ENCODE peak calls at places on chromosomes 1 and 21, in ten cellular contexts. One of them, this sample, is unnamed.

GRCh38 chr1:111656093-111657017 is 36.8 kb downstream of the RAP1A start:
- DNase-seq in prostate gland: peak; percentile 14
- DNase-seq in sigmoid colon: no peak
- DNase-seq in transverse colon: peak; percentile 26
- DNase-seq in stomach: no peak
- DNase-seq in H1: no peak
- DNase-seq in breast epithelium: no peak
- DNase-seq in HCT116: peak; percentile 57
- DNase-seq in GM12878: no peak
- DNase-seq in HepG2: peak; percentile 49
- DNase-seq in this sample: no peak

GRCh38 chr21:45011911-45012660 is 62.3 kb upstream of the ADARB1 start:
- DNase-seq in stomach: no peak
- DNase-seq in H1: peak; percentile 82
- DNase-seq in sigmoid colon: peak; percentile 64
- DNase-seq in breast epithelium: peak; percentile 84
- DNase-seq in transverse colon: peak; percentile 19
- DNase-seq in HepG2: peak; percentile 95
- DNase-seq in prostate gland: no peak
- DNase-seq in GM12878: no peak
- DNase-seq in HCT116: peak; percentile 65
- DNase-seq in this sample: no peak

GRCh38 chr1:226778657-226779058 is 39.6 kb upstream of the ITPKB start:
- DNase-seq in H1: no peak
- DNase-seq in stomach: peak; percentile 29
- DNase-seq in breast epithelium: peak; percentile 69
- DNase-seq in GM12878: no peak
- DNase-seq in sigmoid colon: peak; percentile 86
- DNase-seq in prostate gland: peak; percentile 71
- DNase-seq in HCT116: no peak
- DNase-seq in HepG2: no peak
- DNase-seq in transverse colon: peak; percentile 51
- DNase-seq in this sample: no peak

GRCh38 chr1:88519156-88519555 is 164.9 kb upstream of the PKN2 start:
- DNase-seq in transverse colon: no peak
- DNase-seq in GM12878: no peak
- DNase-seq in HepG2: no peak
- DNase-seq in breast epithelium: no peak
- DNase-seq in H1: no peak
- DNase-seq in stomach: no peak
- DNase-seq in sigmoid colon: no peak
- DNase-seq in HCT116: no peak
- DNase-seq in prostate gland: no peak
- DNase-seq in this sample: no peak

GRCh38 chr1:201171063-201172036 is 17.1 kb upstream of the TMEM9 start:
- DNase-seq in breast epithelium: no peak
- DNase-seq in sigmoid colon: no peak
- DNase-seq in HepG2: peak; percentile 65
- DNase-seq in GM12878: no peak
- DNase-seq in prostate gland: no peak
- DNase-seq in H1: no peak
- DNase-seq in transverse colon: peak; percentile 45
- DNase-seq in HCT116: peak; percentile 46
- DNase-seq in stomach: peak; percentile 31
- DNase-seq in this sample: peak; percentile 62

GRCh38 chr1:7476861-7477534 is 294.1 kb upstream of the VAMP3 start:
- DNase-seq in breast epithelium: no peak
- DNase-seq in H1: no peak
- DNase-seq in HCT116: no peak
- DNase-seq in transverse colon: no peak
- DNase-seq in stomach: no peak
- DNase-seq in prostate gland: no peak
- DNase-seq in GM12878: no peak
- DNase-seq in sigmoid colon: no peak
- DNase-seq in HepG2: no peak
- DNase-seq in this sample: no peak

GRCh38 chr1:99004270-99005141 is at the start of gene PLPPR5:
- DNase-seq in H1: peak; percentile 75
- DNase-seq in HCT116: no peak
- DNase-seq in stomach: no peak
- DNase-seq in GM12878: no peak
- DNase-seq in prostate gland: no peak
- DNase-seq in sigmoid colon: no peak
- DNase-seq in transverse colon: no peak
- DNase-seq in HepG2: no peak
- DNase-seq in breast epithelium: no peak
- DNase-seq in this sample: no peak

GRCh38 chr1:66265268-66265667 is 268.7 kb upstream of the SGIP1 start:
- DNase-seq in breast epithelium: no peak
- DNase-seq in sigmoid colon: no peak
- DNase-seq in prostate gland: no peak
- DNase-seq in HepG2: no peak
- DNase-seq in stomach: no peak
- DNase-seq in transverse colon: no peak
- DNase-seq in GM12878: no peak
- DNase-seq in H1: no peak
- DNase-seq in HCT116: no peak
- DNase-seq in this sample: no peak

GRCh38 chr1:32496127-32496526 is 31.3 kb downstream of the ZBTB8B start:
- DNase-seq in HCT116: no peak
- DNase-seq in transverse colon: no peak
- DNase-seq in HepG2: no peak
- DNase-seq in sigmoid colon: no peak
- DNase-seq in stomach: no peak
- DNase-seq in prostate gland: peak; percentile 19
- DNase-seq in H1: no peak
- DNase-seq in breast epithelium: no peak
- DNase-seq in GM12878: no peak
- DNase-seq in this sample: no peak
- TF ChIP-seq POLR2AphosphoS5 in HCT116: no peak
- TF ChIP-seq POLR2AphosphoS5 in transverse colon: peak; percentile 13
- TF ChIP-seq POLR2AphosphoS5 in HepG2: no peak
- TF ChIP-seq POLR2AphosphoS5 in sigmoid colon: peak; percentile 61
- TF ChIP-seq POLR2AphosphoS5 in stomach: no peak
- TF ChIP-seq POLR2AphosphoS5 in prostate gland: peak; percentile 72
- TF ChIP-seq POLR2AphosphoS5 in H1: no peak
- TF ChIP-seq POLR2AphosphoS5 in breast epithelium: no peak
- TF ChIP-seq POLR2AphosphoS5 in GM12878: no peak
- TF ChIP-seq POLR2AphosphoS5 in this sample: no peak

GRCh38 chr1:216555653-216556052 is 132.4 kb upstream of the USH2A start:
- DNase-seq in GM12878: no peak
- DNase-seq in prostate gland: no peak
- DNase-seq in HCT116: no peak
- DNase-seq in stomach: no peak
- DNase-seq in H1: no peak
- DNase-seq in HepG2: no peak
- DNase-seq in transverse colon: no peak
- DNase-seq in sigmoid colon: no peak
- DNase-seq in breast epithelium: no peak
- DNase-seq in this sample: no peak

GRCh38 chr1:216563096-216563495 is 139.8 kb upstream of the USH2A start:
- DNase-seq in HepG2: no peak
- DNase-seq in prostate gland: no peak
- DNase-seq in H1: no peak
- DNase-seq in GM12878: no peak
- DNase-seq in stomach: no peak
- DNase-seq in transverse colon: no peak
- DNase-seq in HCT116: no peak
- DNase-seq in breast epithelium: no peak
- DNase-seq in sigmoid colon: no peak
- DNase-seq in this sample: no peak

GRCh38 chr1:216560527-216560926 is 137.3 kb upstream of the USH2A start:
- DNase-seq in transverse colon: no peak
- DNase-seq in H1: no peak
- DNase-seq in stomach: peak; percentile 30
- DNase-seq in sigmoid colon: no peak
- DNase-seq in HepG2: no peak
- DNase-seq in HCT116: no peak
- DNase-seq in GM12878: no peak
- DNase-seq in breast epithelium: no peak
- DNase-seq in prostate gland: no peak
- DNase-seq in this sample: no peak

GRCh38 chr1:216562383-216562782 is 139.1 kb upstream of the USH2A start:
- DNase-seq in prostate gland: no peak
- DNase-seq in breast epithelium: no peak
- DNase-seq in stomach: no peak
- DNase-seq in HepG2: no peak
- DNase-seq in GM12878: no peak
- DNase-seq in transverse colon: no peak
- DNase-seq in H1: no peak
- DNase-seq in HCT116: no peak
- DNase-seq in sigmoid colon: no peak
- DNase-seq in this sample: no peak

GRCh38 chr1:216559359-216559758 is 136.1 kb upstream of the USH2A start:
- DNase-seq in H1: no peak
- DNase-seq in GM12878: no peak
- DNase-seq in HepG2: no peak
- DNase-seq in breast epithelium: no peak
- DNase-seq in stomach: no peak
- DNase-seq in transverse colon: no peak
- DNase-seq in prostate gland: no peak
- DNase-seq in sigmoid colon: no peak
- DNase-seq in HCT116: no peak
- DNase-seq in this sample: no peak
- H3K4me1 ChIP-seq in H1: no peaks in the 10 kb centered on the region
- H3K4me1 ChIP-seq in GM12878: no peaks in the 10 kb centered on the region
- H3K4me1 ChIP-seq in HepG2: no peaks in the 10 kb centered on the region
- H3K4me1 ChIP-seq in breast epithelium: no peaks in the 10 kb centered on the region
- H3K4me1 ChIP-seq in stomach: no peaks in the 10 kb centered on the region
- H3K4me1 ChIP-seq in transverse colon: no peaks in the 10 kb centered on the region
- H3K4me1 ChIP-seq in prostate gland: no peaks in the 10 kb centered on the region
- H3K4me1 ChIP-seq in sigmoid colon: no peaks in the 10 kb centered on the region
- H3K4me1 ChIP-seq in HCT116: no peaks in the 10 kb centered on the region
- H3K4me1 ChIP-seq in this sample: no peaks in the 10 kb centered on the region

GRCh38 chr21:15430023-15430422 is 299.8 kb upstream of the USP25 start:
- DNase-seq in HCT116: no peak
- DNase-seq in GM12878: no peak
- DNase-seq in HepG2: no peak
- DNase-seq in sigmoid colon: no peak
- DNase-seq in H1: no peak
- DNase-seq in transverse colon: no peak
- DNase-seq in prostate gland: no peak
- DNase-seq in breast epithelium: no peak
- DNase-seq in stomach: no peak
- DNase-seq in this sample: no peak

GRCh38 chr21:15430577-15430976 is 299.2 kb upstream of the USP25 start:
- DNase-seq in H1: no peak
- DNase-seq in sigmoid colon: no peak
- DNase-seq in stomach: no peak
- DNase-seq in GM12878: no peak
- DNase-seq in breast epithelium: no peak
- DNase-seq in prostate gland: no peak
- DNase-seq in HepG2: no peak
- DNase-seq in HCT116: no peak
- DNase-seq in transverse colon: no peak
- DNase-seq in this sample: no peak

GRCh38 chr21:15433091-15433490 is 296.7 kb upstream of the USP25 start:
- DNase-seq in HCT116: no peak
- DNase-seq in prostate gland: no peak
- DNase-seq in GM12878: no peak
- DNase-seq in sigmoid colon: no peak
- DNase-seq in H1: no peak
- DNase-seq in stomach: no peak
- DNase-seq in HepG2: no peak
- DNase-seq in breast epithelium: no peak
- DNase-seq in transverse colon: no peak
- DNase-seq in this sample: no peak

GRCh38 chr21:15434185-15434905 is 295.4 kb upstream of the USP25 start:
- DNase-seq in stomach: no peak
- DNase-seq in breast epithelium: no peak
- DNase-seq in H1: no peak
- DNase-seq in HepG2: no peak
- DNase-seq in transverse colon: no peak
- DNase-seq in HCT116: no peak
- DNase-seq in sigmoid colon: no peak
- DNase-seq in prostate gland: no peak
- DNase-seq in GM12878: no peak
- DNase-seq in this sample: no peak

DNA sequence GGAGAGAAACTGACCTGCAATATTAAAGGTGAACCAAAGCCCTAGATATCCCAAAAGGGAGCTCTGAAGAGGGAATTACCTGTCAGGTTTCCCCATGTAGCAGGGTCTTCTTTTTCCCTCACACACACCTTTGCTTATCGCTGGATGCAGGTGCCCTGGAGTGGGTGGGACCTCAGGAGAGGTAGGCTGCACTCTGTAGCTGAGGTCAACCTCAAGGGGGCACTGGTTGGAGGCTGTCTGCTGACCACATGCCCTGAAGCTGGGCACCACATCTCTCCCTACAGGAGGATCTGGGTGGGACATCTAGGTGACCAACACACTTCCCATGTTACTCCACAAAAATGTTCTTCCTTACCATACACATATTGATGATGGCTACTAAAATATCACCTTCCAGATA is 298.7 kb upstream of the USP25 start:
- DNase-seq in H1: no peak
- DNase-seq in prostate gland: no peak
- DNase-seq in HCT116: no peak
- DNase-seq in breast epithelium: no peak
- DNase-seq in sigmoid colon: no peak
- DNase-seq in stomach: no peak
- DNase-seq in HepG2: no peak
- DNase-seq in GM12878: no peak
- DNase-seq in transverse colon: no peak
- DNase-seq in this sample: no peak
- TF ChIP-seq CTCF in H1: peak; percentile 70
- TF ChIP-seq CTCF in prostate gland: no peak
- TF ChIP-seq CTCF in HCT116: no peak
- TF ChIP-seq CTCF in breast epithelium: no peak
- TF ChIP-seq CTCF in sigmoid colon: no peak
- TF ChIP-seq CTCF in stomach: no peak
- TF ChIP-seq CTCF in HepG2: no peak
- TF ChIP-seq CTCF in GM12878: no peak
- TF ChIP-seq CTCF in transverse colon: no peak
- TF ChIP-seq CTCF in this sample: no peak

DNA sequence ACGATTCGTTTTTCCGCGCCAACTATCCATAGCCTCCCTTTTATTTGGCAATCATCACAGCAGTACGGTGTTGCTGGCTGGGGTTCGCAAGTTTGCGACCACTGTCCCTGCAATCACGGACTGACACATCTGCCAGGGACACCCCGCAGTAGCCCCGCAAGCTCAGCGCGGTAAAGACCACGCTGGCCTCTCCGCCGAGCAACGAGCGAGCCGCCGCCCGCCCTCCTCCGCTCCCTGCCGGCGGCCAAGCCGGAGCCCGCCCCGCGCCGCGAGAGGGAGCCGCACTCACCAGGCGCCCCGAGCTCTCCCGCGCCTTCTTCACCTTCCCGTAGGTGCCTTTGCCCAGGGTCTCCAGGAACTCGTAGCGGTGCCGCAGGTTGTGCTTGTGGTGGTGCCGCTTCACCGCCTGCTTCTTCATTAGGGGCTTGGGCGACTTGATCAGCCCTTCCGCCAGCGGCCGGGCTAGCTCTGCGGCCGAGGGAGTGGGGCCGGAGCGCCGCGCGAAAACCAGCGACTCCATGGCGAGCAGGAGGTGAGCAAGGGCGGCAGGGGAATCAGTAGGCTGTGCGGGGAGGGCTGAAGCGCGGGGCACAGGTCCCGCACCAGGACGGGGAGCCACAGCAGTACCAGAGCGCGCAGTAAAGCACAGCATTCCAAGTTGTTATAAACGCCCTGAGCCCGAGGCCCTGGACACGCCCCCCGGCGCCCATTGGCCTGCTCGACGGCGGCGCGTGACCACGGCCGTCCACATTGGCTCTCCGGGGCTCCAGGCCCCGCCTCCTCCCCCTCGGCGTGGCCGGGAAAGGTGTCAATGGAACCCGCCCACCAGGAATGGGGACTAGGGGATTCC is at the start of gene NUAK2:
- DNase-seq in H1: peak; percentile 96
- DNase-seq in HCT116: peak; percentile 80
- DNase-seq in prostate gland: peak; percentile 94
- DNase-seq in GM12878: no peak
- DNase-seq in HepG2: peak; percentile 85
- DNase-seq in sigmoid colon: peak; percentile 93
- DNase-seq in stomach: peak; percentile 95
- DNase-seq in breast epithelium: peak; percentile 79
- DNase-seq in transverse colon: peak; percentile 96
- DNase-seq in this sample: peak; percentile 98
- TF ChIP-seq POLR2AphosphoS5 in H1: peak; percentile 96
- TF ChIP-seq POLR2AphosphoS5 in HCT116: peak; percentile 90
- TF ChIP-seq POLR2AphosphoS5 in prostate gland: peak; percentile 93
- TF ChIP-seq POLR2AphosphoS5 in GM12878: no peak
- TF ChIP-seq POLR2AphosphoS5 in HepG2: peak; percentile 56
- TF ChIP-seq POLR2AphosphoS5 in sigmoid colon: peak; percentile 78
- TF ChIP-seq POLR2AphosphoS5 in stomach: peak; percentile 68
- TF ChIP-seq POLR2AphosphoS5 in breast epithelium: no peak
- TF ChIP-seq POLR2AphosphoS5 in transverse colon: peak; percentile 98
- TF ChIP-seq POLR2AphosphoS5 in this sample: peak; percentile 97